ENCODE peak calls at places on chromosome 13, in five cellular contexts. One of them, this sample, is unnamed.

GRCh38 chr13:44803390-44803789 is 185.9 kb downstream of the NUFIP1 start:
- DNase-seq in ovary: no peak
- DNase-seq in K562: no peak
- DNase-seq in sigmoid colon: no peak
- DNase-seq in upper lobe of left lung: no peak
- DNase-seq in this sample: no peak

GRCh38 chr13:22081430-22081829 is 410.6 kb downstream of the FGF9 start:
- DNase-seq in ovary: no peak
- DNase-seq in K562: no peak
- DNase-seq in sigmoid colon: no peak
- DNase-seq in upper lobe of left lung: no peak
- DNase-seq in this sample: no peak

GRCh38 chr13:99605417-99606321 is 104.4 kb downstream of the TM9SF2 start:
- DNase-seq in upper lobe of left lung: peak
- DNase-seq in ovary: peak
- DNase-seq in K562: peak
- DNase-seq in sigmoid colon: no peak
- DNase-seq in this sample: peak

GRCh38 chr13:113533441-113533840 is 42.9 kb upstream of the DCUN1D2 start:
- DNase-seq in K562: no peak
- DNase-seq in upper lobe of left lung: no peak
- DNase-seq in sigmoid colon: peak
- DNase-seq in ovary: no peak
- DNase-seq in this sample: peak

GRCh38 chr13:107864543-107865460 is 350.5 kb downstream of the LIG4 start:
- DNase-seq in upper lobe of left lung: no peak
- DNase-seq in K562: peak
- DNase-seq in sigmoid colon: no peak
- DNase-seq in ovary: peak
- DNase-seq in this sample: peak

GRCh38 chr13:92804926-92805325 is 421.7 kb upstream of the GPC6 start:
- DNase-seq in K562: no peak
- DNase-seq in sigmoid colon: no peak
- DNase-seq in upper lobe of left lung: no peak
- DNase-seq in ovary: no peak
- DNase-seq in this sample: no peak

GRCh38 chr13:106570354-106570822 is 2.5 kb upstream of the ARGLU1 start:
- DNase-seq in upper lobe of left lung: peak
- DNase-seq in sigmoid colon: peak
- DNase-seq in K562: peak
- DNase-seq in ovary: peak
- DNase-seq in this sample: peak

GRCh38 chr13:22665531-22665930 is 515.2 kb upstream of the SGCG start:
- DNase-seq in ovary: no peak
- DNase-seq in K562: no peak
- DNase-seq in upper lobe of left lung: no peak
- DNase-seq in sigmoid colon: no peak
- DNase-seq in this sample: no peak

GRCh38 chr13:101149735-101150380 is 266.4 kb downstream of the NALCN start:
- DNase-seq in upper lobe of left lung: no peak
- DNase-seq in K562: no peak
- DNase-seq in sigmoid colon: no peak
- DNase-seq in ovary: no peak
- DNase-seq in this sample: no peak

GRCh38 chr13:109654341-109655205 is 131.8 kb downstream of the IRS2 start:
- DNase-seq in K562: no peak
- DNase-seq in sigmoid colon: no peak
- DNase-seq in upper lobe of left lung: no peak
- DNase-seq in ovary: no peak
- DNase-seq in this sample: peak

GRCh38 chr13:53200498-53201453 is 172.2 kb downstream of the OLFM4 start:
- DNase-seq in sigmoid colon: peak
- DNase-seq in K562: no peak
- DNase-seq in ovary: peak
- DNase-seq in upper lobe of left lung: peak
- DNase-seq in this sample: peak

GRCh38 chr13:72473321-72473720 is 254.1 kb downstream of the MZT1 start:
- DNase-seq in ovary: no peak
- DNase-seq in upper lobe of left lung: no peak
- DNase-seq in K562: no peak
- DNase-seq in sigmoid colon: no peak
- DNase-seq in this sample: no peak

GRCh38 chr13:110442946-110443632 is 118.4 kb downstream of the RAB20 start:
- DNase-seq in upper lobe of left lung: no peak
- DNase-seq in ovary: no peak
- DNase-seq in K562: no peak
- DNase-seq in sigmoid colon: no peak
- DNase-seq in this sample: peak

GRCh38 chr13:38752726-38753125 is 65.8 kb downstream of the FREM2 start:
- DNase-seq in K562: no peak
- DNase-seq in sigmoid colon: no peak
- DNase-seq in ovary: no peak
- DNase-seq in upper lobe of left lung: no peak
- DNase-seq in this sample: no peak

GRCh38 chr13:102277286-102277685 is 124.6 kb downstream of the FGF14 start:
- DNase-seq in ovary: no peak
- DNase-seq in sigmoid colon: no peak
- DNase-seq in K562: no peak
- DNase-seq in upper lobe of left lung: no peak
- DNase-seq in this sample: no peak

DNA sequence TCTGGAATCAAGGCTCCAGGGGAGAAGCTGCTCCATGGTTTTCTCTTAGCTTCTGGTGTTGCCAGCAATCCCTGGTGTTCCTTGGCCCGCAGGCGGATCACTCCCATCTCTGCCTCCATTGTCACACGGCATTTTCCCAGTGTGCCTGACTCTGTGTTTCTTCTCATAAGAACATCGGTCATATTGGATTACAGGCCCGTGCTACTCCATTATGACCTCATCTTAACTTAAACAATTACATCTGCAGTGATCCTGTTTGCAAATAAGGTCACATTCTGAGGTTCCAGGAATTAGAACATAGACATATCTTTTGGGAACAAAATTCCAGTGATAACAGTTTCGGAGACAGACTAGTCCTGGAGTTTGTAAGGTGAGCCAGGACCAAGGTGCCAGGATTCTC is 23.5 kb upstream of the ALOX5AP start:
- DNase-seq in ovary: no peak
- DNase-seq in upper lobe of left lung: no peak
- DNase-seq in sigmoid colon: no peak
- DNase-seq in K562: no peak
- DNase-seq in this sample: no peak
- TF ChIP-seq CTCF in ovary: no peak
- TF ChIP-seq CTCF in upper lobe of left lung: no peak
- TF ChIP-seq CTCF in sigmoid colon: no peak
- TF ChIP-seq CTCF in K562: no peak
- TF ChIP-seq CTCF in this sample: no peak

DNA sequence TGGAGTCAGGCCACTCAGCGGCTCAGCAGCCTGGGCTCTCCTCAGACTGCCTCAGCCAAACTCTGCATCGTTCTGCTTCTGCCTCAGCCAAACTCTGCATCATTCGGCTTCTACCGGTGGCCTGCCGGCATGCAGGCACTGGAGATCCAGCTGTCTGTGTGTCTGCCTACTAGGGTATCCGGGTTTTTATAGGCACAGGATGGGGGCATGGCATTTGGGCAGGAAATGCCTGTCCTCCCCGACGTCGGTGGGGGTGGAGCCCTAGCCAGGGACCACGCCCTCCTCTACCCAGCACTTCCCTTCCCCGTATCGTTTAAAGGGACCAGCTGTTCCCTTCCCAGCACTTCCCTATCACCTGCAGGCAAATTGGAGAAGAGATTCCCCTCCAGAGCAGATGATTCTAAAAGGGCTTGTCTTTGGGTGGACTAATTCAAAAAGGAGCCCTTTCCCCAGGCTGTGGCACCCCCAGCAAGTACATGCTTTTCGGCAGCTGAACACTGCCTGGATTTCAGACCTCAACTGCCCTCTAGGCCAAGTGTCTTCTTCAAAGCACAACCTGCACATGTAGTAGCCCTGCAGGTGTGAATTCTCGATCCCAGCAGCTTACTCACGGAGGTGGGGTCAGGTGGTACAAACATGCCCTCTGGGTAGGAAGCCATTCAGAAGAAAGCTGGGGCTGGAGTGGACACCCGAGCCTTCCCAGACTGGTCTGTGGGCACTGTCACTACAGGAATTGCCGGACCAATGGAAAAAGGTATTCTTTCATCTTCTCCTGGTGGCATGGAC is 25.5 kb upstream of the GPR12 start:
- DNase-seq in sigmoid colon: peak
- DNase-seq in upper lobe of left lung: peak
- DNase-seq in K562: no peak
- DNase-seq in ovary: no peak
- DNase-seq in this sample: peak
- TF ChIP-seq POLR2A in sigmoid colon: no peak
- TF ChIP-seq POLR2A in upper lobe of left lung: peak
- TF ChIP-seq POLR2A in K562: no peak
- TF ChIP-seq POLR2A in ovary: no peak
- TF ChIP-seq POLR2A in this sample: no peak

GRCh38 chr13:91576590-91576989 is 178.2 kb downstream of the GPC5 start:
- DNase-seq in ovary: no peak
- DNase-seq in K562: no peak
- DNase-seq in upper lobe of left lung: no peak
- DNase-seq in sigmoid colon: no peak
- DNase-seq in this sample: no peak
- TF ChIP-seq CTCF in ovary: no peak
- TF ChIP-seq CTCF in K562: no peak
- TF ChIP-seq CTCF in upper lobe of left lung: no peak
- TF ChIP-seq CTCF in sigmoid colon: no peak
- TF ChIP-seq CTCF in this sample: no peak

GRCh38 chr13:30421093-30422055 is 919 bp upstream of the UBE2L5 start:
- DNase-seq in K562: peak
- DNase-seq in ovary: peak
- DNase-seq in upper lobe of left lung: peak
- DNase-seq in sigmoid colon: peak
- DNase-seq in this sample: peak

GRCh38 chr13:30418075-30418715 is 4.1 kb upstream of the UBE2L5 start:
- DNase-seq in sigmoid colon: no peak
- DNase-seq in K562: no peak
- DNase-seq in upper lobe of left lung: no peak
- DNase-seq in ovary: no peak
- DNase-seq in this sample: no peak

GRCh38 chr13:30423891-30424290 is 1.6 kb downstream of the UBE2L5 start:
- DNase-seq in K562: no peak
- DNase-seq in upper lobe of left lung: no peak
- DNase-seq in ovary: no peak
- DNase-seq in sigmoid colon: no peak
- DNase-seq in this sample: no peak

GRCh38 chr13:30418886-30419459 is 3.3 kb upstream of the UBE2L5 start:
- DNase-seq in ovary: no peak
- DNase-seq in upper lobe of left lung: no peak
- DNase-seq in K562: no peak
- DNase-seq in sigmoid colon: peak
- DNase-seq in this sample: no peak

GRCh38 chr13:30422056-30422914 is at the start of gene UBE2L5:
- DNase-seq in K562: peak
- DNase-seq in upper lobe of left lung: peak
- DNase-seq in sigmoid colon: peak
- DNase-seq in ovary: peak
- DNase-seq in this sample: peak
- TF ChIP-seq POLR2A in K562: no peak
- TF ChIP-seq POLR2A in upper lobe of left lung: peak
- TF ChIP-seq POLR2A in sigmoid colon: peak
- TF ChIP-seq POLR2A in ovary: no peak
- TF ChIP-seq POLR2A in this sample: peak

GRCh38 chr13:80339841-80340642 is 884 bp downstream of the SPRY2 start:
- DNase-seq in K562: peak
- DNase-seq in upper lobe of left lung: peak
- DNase-seq in sigmoid colon: peak
- DNase-seq in ovary: peak
- DNase-seq in this sample: peak
- TF ChIP-seq CTCF in K562: no peak
- TF ChIP-seq CTCF in upper lobe of left lung: no peak
- TF ChIP-seq CTCF in sigmoid colon: no peak
- TF ChIP-seq CTCF in ovary: no peak
- TF ChIP-seq CTCF in this sample: no peak

GRCh38 chr13:50082426-50083283 is 67.4 kb downstream of the KCNRG start:
- DNase-seq in upper lobe of left lung: peak
- DNase-seq in sigmoid colon: peak
- DNase-seq in ovary: peak
- DNase-seq in K562: peak
- DNase-seq in this sample: peak

GRCh38 chr13:50080158-50080855 is 65.1 kb downstream of the KCNRG start:
- DNase-seq in upper lobe of left lung: no peak
- DNase-seq in K562: peak
- DNase-seq in ovary: peak
- DNase-seq in sigmoid colon: peak
- DNase-seq in this sample: peak

GRCh38 chr13:50080856-50081105 is 65.5 kb downstream of the KCNRG start:
- DNase-seq in upper lobe of left lung: no peak
- DNase-seq in ovary: no peak
- DNase-seq in K562: no peak
- DNase-seq in sigmoid colon: no peak
- DNase-seq in this sample: no peak

GRCh38 chr13:50081106-50081898 is 66.1 kb downstream of the KCNRG start:
- DNase-seq in upper lobe of left lung: peak
- DNase-seq in ovary: peak
- DNase-seq in sigmoid colon: peak
- DNase-seq in K562: peak
- DNase-seq in this sample: peak

DNA sequence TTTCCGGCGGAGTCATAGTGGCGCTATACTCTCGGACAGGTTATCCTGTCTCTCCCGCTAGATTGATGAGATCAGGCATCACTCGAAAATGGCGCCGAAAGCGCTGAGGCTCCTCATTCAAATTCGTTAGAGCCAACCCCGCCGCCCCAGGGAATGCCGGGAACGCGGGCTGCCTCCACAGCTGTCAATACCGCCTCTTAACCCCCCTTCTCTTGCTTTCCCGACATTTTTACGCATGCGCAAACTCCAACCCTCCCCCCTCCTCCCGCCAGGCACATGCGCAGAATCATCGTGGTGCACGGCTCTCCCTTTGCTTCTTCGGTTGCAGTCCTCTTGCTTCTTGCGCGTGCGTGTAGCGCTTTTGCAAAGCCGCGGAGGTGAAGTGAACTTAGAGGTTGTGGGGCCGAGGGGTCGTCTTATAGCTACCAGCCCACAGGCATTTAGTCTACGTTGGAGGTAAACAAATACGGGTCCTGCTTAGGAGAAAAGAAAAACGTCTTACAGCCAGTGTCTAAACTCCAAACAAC is 66.7 kb downstream of the KCNRG start:
- DNase-seq in ovary: peak
- DNase-seq in K562: peak
- DNase-seq in upper lobe of left lung: peak
- DNase-seq in sigmoid colon: peak
- DNase-seq in this sample: peak
- TF ChIP-seq POLR2A in ovary: no peak
- TF ChIP-seq POLR2A in K562: peak
- TF ChIP-seq POLR2A in upper lobe of left lung: peak
- TF ChIP-seq POLR2A in sigmoid colon: no peak
- TF ChIP-seq POLR2A in this sample: no peak

DNA sequence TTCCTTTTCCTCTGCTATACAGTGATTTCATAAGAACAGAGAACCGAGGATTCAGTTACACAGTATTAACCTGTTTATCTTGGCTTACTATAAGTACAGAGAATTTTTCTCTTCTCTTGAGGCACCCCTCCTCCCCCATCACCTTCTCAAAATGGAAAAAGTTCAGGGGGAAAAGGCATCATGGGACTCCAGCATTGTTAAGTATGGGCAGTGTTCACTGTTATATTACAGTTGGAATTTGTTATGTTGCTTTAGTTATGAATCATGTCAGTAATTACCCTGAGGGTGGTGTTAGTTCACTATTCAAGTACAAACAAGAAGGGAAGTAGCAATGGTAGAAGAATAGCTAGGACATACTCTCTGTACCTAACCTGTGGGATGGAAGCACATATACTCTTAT is 12.1 kb downstream of the LPAR6 start:
- DNase-seq in sigmoid colon: no peak
- DNase-seq in upper lobe of left lung: no peak
- DNase-seq in ovary: no peak
- DNase-seq in K562: no peak
- DNase-seq in this sample: no peak
- TF ChIP-seq CTCF in sigmoid colon: no peak
- TF ChIP-seq CTCF in upper lobe of left lung: no peak
- TF ChIP-seq CTCF in ovary: no peak
- TF ChIP-seq CTCF in K562: no peak
- TF ChIP-seq CTCF in this sample: peak

This sample was measured in adrenal gland.